ENCODE peak calls at places on chromosomes 16 and 17, in nine cellular contexts. Q is HS-27A, K is iris pigment epithelial cell, T is HCEC 1CT, S is H1, C is NB4, X is hippocampal formation, P is OCI-M1, M is GM23248. L is an unnamed sample.
A peak's percentile ranks its signal among the peaks of the same experiment; 100 is the strongest.

GRCh38 chr17:75004371-75004770 is 8.1 kb upstream of the MRPL58 start:
- DNase-seq in Q (no peak), K (no peak), T (no peak), S (no peak), C (no peak), X (no peak), P (no peak), M (no peak), L (no peak)

GRCh38 chr17:63476857-63477470 is at the start of gene ACE:
- DNase-seq in Q (no peak), K (no peak), T (no peak), S (peak; percentile 83), C (peak; percentile 70), X (no peak), P (peak; percentile 33), M (peak; percentile 65), L (peak; percentile 59)

GRCh38 chr17:50470451-50470850 is 1.8 kb upstream of the CHAD start:
- DNase-seq in Q (no peak), K (no peak), T (no peak), S (no peak), C (no peak), X (no peak), P (no peak), M (no peak), L (no peak)

GRCh38 chr17:73552300-73553088 is 91.8 kb downstream of the SDK2 start:
- DNase-seq in Q (no peak), K (no peak), T (no peak), S (no peak), C (no peak), X (no peak), P (no peak), M (no peak), L (no peak)

GRCh38 chr17:34720760-34721159 is 141.4 kb downstream of the TMEM132E start:
- DNase-seq in Q (no peak), K (no peak), T (peak; percentile 11), S (no peak), C (peak; percentile 54), X (no peak), P (no peak), M (peak; percentile 89), L (no peak)

GRCh38 chr16:74999683-75000480 is 1.1 kb downstream of the ZNRF1 start:
- DNase-seq in Q (no peak), K (peak; percentile 25), T (peak; percentile 33), S (peak; percentile 85), C (peak; percentile 53), X (no peak), P (no peak), M (peak; percentile 67), L (peak; percentile 70)

GRCh38 chr17:17228521-17229279 is 8.3 kb downstream of the FLCN start:
- DNase-seq in Q (no peak), K (no peak), T (no peak), S (no peak), C (no peak), X (no peak), P (no peak), M (no peak), L (no peak)

GRCh38 chr16:13313351-13313750 is 412.0 kb downstream of the SHISA9 start:
- DNase-seq in Q (no peak), K (no peak), T (no peak), S (no peak), C (no peak), X (no peak), P (no peak), M (no peak), L (no peak)

GRCh38 chr16:81485225-81485624 is 40.6 kb downstream of the CMIP start:
- DNase-seq in Q (no peak), K (no peak), T (no peak), S (no peak), C (no peak), X (no peak), P (no peak), M (peak; percentile 23), L (no peak)

GRCh38 chr17:83137523-83137922 is 58.1 kb downstream of the METRNL start:
- DNase-seq in Q (no peak), K (no peak), T (no peak), S (no peak), C (no peak), X (no peak), P (no peak), M (no peak), L (no peak)

GRCh38 chr16:1913327-1914083 is 4.7 kb downstream of the HS3ST6 start:
- DNase-seq in Q (no peak), K (no peak), T (no peak), S (no peak), C (no peak), X (no peak), P (no peak), M (no peak), L (no peak)